ENCODE peak calls at places on chromosomes 6 and 20, in four cellular contexts. K is keratinocyte, X is colonic mucosa, D is fibroblast of lung. W is an unnamed sample.

GRCh38 chr20:58103517-58103904 is 124.9 kb downstream of the ANKRD60 start:
- DNase-seq in X (no peak), D (no peak), K (no peak), W (no peak)

GRCh38 chr6:31865205-31866118 is 2.8 kb upstream of the NEU1 start:
- DNase-seq in K (no peak), D (no peak), X (no peak), W (no peak)

GRCh38 chr6:87093651-87094050 is 1.3 kb downstream of the CGA start:
- DNase-seq in X (no peak), D (peak), K (no peak), W (no peak)

GRCh38 chr6:5990776-5991175 is 15.9 kb downstream of the NRN1 start:
- DNase-seq in D (no peak), X (no peak), K (no peak), W (no peak)

GRCh38 chr6:47349931-47350330 is 40.2 kb upstream of the TNFRSF21 start:
- DNase-seq in D (no peak), K (no peak), X (no peak), W (no peak)

GRCh38 chr6:21748343-21749063 is 155.0 kb downstream of the SOX4 start:
- DNase-seq in D (peak), K (no peak), X (no peak), W (peak)

GRCh38 chr20:37901667-37902503 is 1.0 kb upstream of the VSTM2L start:
- DNase-seq in X (peak), K (no peak), D (peak), W (peak)

GRCh38 chr6:35209081-35209480 is 4.7 kb upstream of the SCUBE3 start:
- DNase-seq in K (no peak), D (no peak), X (no peak), W (no peak)

GRCh38 chr20:13009682-13010406 is 1.1 kb downstream of the SPTLC3 start:
- DNase-seq in K (no peak), D (peak), X (peak), W (peak)

GRCh38 chr6:42105714-42106662 is 36.4 kb downstream of the C6orf132 start:
- DNase-seq in K (no peak), X (no peak), D (no peak), W (no peak)

GRCh38 chr20:50111120-50111828 is 1.7 kb downstream of the UBE2V1 start:
- DNase-seq in X (no peak), D (no peak), K (no peak), W (no peak)

GRCh38 chr20:20010639-20011500 is 6.3 kb upstream of the NAA20 start:
- DNase-seq in D (peak), K (no peak), X (no peak), W (no peak)

GRCh38 chr6:150263765-150264415 is 104.9 kb upstream of the IYD start:
- DNase-seq in D (no peak), K (no peak), X (no peak), W (no peak)

GRCh38 chr20:62120990-62121775 is 1.1 kb upstream of the LSM14B start:
- DNase-seq in K (no peak), D (peak), X (peak), W (no peak)

GRCh38 chr6:45377041-45377554 is 636 bp downstream of the SUPT3H start:
- DNase-seq in X (peak), D (peak), K (no peak), W (peak)

GRCh38 chr20:32872266-32872665 is 13.5 kb downstream of the EFCAB8 start:
- DNase-seq in X (no peak), D (no peak), K (no peak), W (no peak)

GRCh38 chr20:2692886-2693285 is 306 bp downstream of the EBF4 start:
- DNase-seq in X (no peak), D (no peak), K (no peak), W (peak)

GRCh38 chr20:19335916-19336315 is 123.5 kb downstream of the SLC24A3 start:
- DNase-seq in D (no peak), K (no peak), X (no peak), W (no peak)

GRCh38 chr6:144149894-144150672 is at the start of gene STX11:
- DNase-seq in X (peak), D (peak), K (no peak), W (peak)

GRCh38 chr20:37803476-37804307 is 99.2 kb upstream of the VSTM2L start:
- DNase-seq in K (no peak), X (no peak), D (no peak), W (peak)

GRCh38 chr6:27617700-27618689 is 145.1 kb upstream of the ZNF184 start:
- DNase-seq in D (peak), K (no peak), X (no peak), W (peak)
- TF ChIP-seq CTCF in D (no peak), K (peak), X (no peak), W (no peak)

GRCh38 chr6:155381856-155382690 is 67.8 kb upstream of the TFB1M start:
- DNase-seq in X (no peak), D (peak), K (no peak), W (no peak)

GRCh38 chr6:155378284-155378683 is 64.0 kb upstream of the TFB1M start:
- DNase-seq in D (no peak), X (no peak), K (no peak), W (peak)

GRCh38 chr6:155384343-155384742 is 70.1 kb upstream of the TFB1M start:
- DNase-seq in X (no peak), K (no peak), D (no peak), W (no peak)

GRCh38 chr6:155378724-155379123 is 64.4 kb upstream of the TFB1M start:
- DNase-seq in D (no peak), X (no peak), K (no peak), W (no peak)

GRCh38 chr6:155380666-155381332 is 66.5 kb upstream of the TFB1M start:
- DNase-seq in K (no peak), D (no peak), X (no peak), W (no peak)
- TF ChIP-seq CTCF in K (no peak), D (no peak), X (no peak), W (no peak)

GRCh38 chr20:7912551-7912950 is 27.7 kb downstream of the HAO1 start:
- DNase-seq in K (no peak), X (no peak), D (no peak), W (no peak)

GRCh38 chr20:7903429-7903828 is 36.8 kb downstream of the HAO1 start:
- DNase-seq in K (no peak), D (no peak), X (no peak), W (no peak)

GRCh38 chr20:7911586-7912330 is 28.5 kb downstream of the HAO1 start:
- DNase-seq in X (no peak), K (no peak), D (no peak), W (no peak)

GRCh38 chr20:7908905-7909304 is 31.4 kb downstream of the HAO1 start:
- DNase-seq in D (no peak), X (no peak), K (no peak), W (no peak)
- TF ChIP-seq CTCF in D (no peak), X (no peak), K (no peak), W (no peak)

GRCh38 chr6:43949451-43950110 is 177.7 kb downstream of the MRPL14 start:
- DNase-seq in X (no peak), D (no peak), K (no peak), W (no peak)
- TF ChIP-seq CTCF in X (no peak), D (no peak), K (no peak), W (no peak)